ENCODE peak calls at places on chromosomes 16 and 17, in ten cellular contexts. I, E, U, A, R, N, P, Y, V and Z are unnamed samples.

GRCh38 chr17:45759761-45760160 is 24.4 kb upstream of the CRHR1 start:
- DNase-seq in I (no peak), E (no peak), U (no peak), A (no peak), R (no peak), N (no peak), P (no peak), Y (no peak), V (no peak), Z (no peak)

GRCh38 chr16:24748242-24748641 is 18.8 kb downstream of the TNRC6A start:
- DNase-seq in I (no peak), E (no peak), U (peak), A (peak), R (no peak), N (no peak), P (no peak), Y (no peak), V (peak), Z (no peak)

GRCh38 chr16:14310519-14310991 is 239.4 kb downstream of the MRTFB start:
- DNase-seq in I (no peak), E (no peak), U (no peak), A (no peak), R (no peak), N (peak), P (no peak), Y (no peak), V (peak), Z (no peak)

GRCh38 chr16:23014592-23014991 is 134.7 kb downstream of the USP31 start:
- DNase-seq in I (no peak), E (no peak), U (no peak), A (no peak), R (no peak), N (no peak), P (no peak), Y (no peak), V (peak), Z (no peak)

GRCh38 chr17:4199818-4200402 is 56.9 kb downstream of the CYB5D2 start:
- DNase-seq in I (peak), E (no peak), U (no peak), A (no peak), R (no peak), N (peak), P (no peak), Y (peak), V (peak), Z (no peak)

GRCh38 chr17:61536417-61536955 is 54.5 kb downstream of the NACA2 start:
- DNase-seq in I (no peak), E (no peak), U (no peak), A (no peak), R (no peak), N (no peak), P (no peak), Y (no peak), V (peak), Z (no peak)

GRCh38 chr17:19753049-19753444 is 4.9 kb upstream of the ALDH3A1 start:
- DNase-seq in I (peak), E (no peak), U (peak), A (peak), R (peak), N (no peak), P (no peak), Y (no peak), V (peak), Z (peak)

GRCh38 chr16:77211880-77212735 is 12.9 kb downstream of the SYCE1L start:
- DNase-seq in I (peak), E (peak), U (no peak), A (peak), R (peak), N (peak), P (no peak), Y (peak), V (no peak), Z (no peak)

GRCh38 chr17:68195667-68196393 is 52.0 kb upstream of the AMZ2 start:
- DNase-seq in I (no peak), E (no peak), U (no peak), A (no peak), R (peak), N (peak), P (no peak), Y (no peak), V (no peak), Z (no peak)

GRCh38 chr17:44219126-44219635 is 294 bp downstream of the UBTF start:
- DNase-seq in I (peak), E (peak), U (no peak), A (peak), R (no peak), N (peak), P (peak), Y (no peak), V (peak), Z (no peak)

GRCh38 chr17:71338396-71338795 is 782.4 kb upstream of the SOX9 start:
- DNase-seq in I (no peak), E (no peak), U (no peak), A (no peak), R (no peak), N (no peak), P (no peak), Y (no peak), V (peak), Z (peak)

GRCh38 chr16:12901597-12902436 is at the start of gene SHISA9:
- DNase-seq in I (no peak), E (no peak), U (no peak), A (no peak), R (no peak), N (peak), P (no peak), Y (peak), V (no peak), Z (no peak)

GRCh38 chr16:48434653-48435318 is 49.6 kb upstream of the SIAH1 start:
- DNase-seq in I (no peak), E (no peak), U (peak), A (no peak), R (no peak), N (no peak), P (no peak), Y (no peak), V (peak), Z (no peak)

GRCh38 chr17:73592079-73592415 is 52.2 kb downstream of the SDK2 start:
- DNase-seq in I (no peak), E (no peak), U (no peak), A (no peak), R (no peak), N (no peak), P (no peak), Y (no peak), V (no peak), Z (no peak)

GRCh38 chr17:50516980-50517379 is 8.7 kb downstream of the MYCBPAP start:
- DNase-seq in I (no peak), E (no peak), U (no peak), A (no peak), R (no peak), N (no peak), P (no peak), Y (no peak), V (no peak), Z (no peak)

GRCh38 chr16:9072806-9073341 is 18.6 kb upstream of the HAPSTR1 start:
- DNase-seq in I (no peak), E (no peak), U (peak), A (no peak), R (no peak), N (no peak), P (no peak), Y (no peak), V (peak), Z (no peak)

GRCh38 chr17:4988168-4988567 is 693 bp upstream of the CAMTA2 start:
- DNase-seq in I (no peak), E (no peak), U (no peak), A (no peak), R (no peak), N (no peak), P (no peak), Y (no peak), V (no peak), Z (no peak)

GRCh38 chr17:76078859-76079576 is at the start of gene ZACN:
- DNase-seq in I (no peak), E (no peak), U (no peak), A (no peak), R (no peak), N (no peak), P (no peak), Y (no peak), V (no peak), Z (no peak)

GRCh38 chr16:85783441-85783840 is 15.9 kb downstream of the EMC8 start:
- DNase-seq in I (no peak), E (no peak), U (no peak), A (no peak), R (no peak), N (no peak), P (no peak), Y (no peak), V (no peak), Z (no peak)

GRCh38 chr16:53745126-53745525 is 41.2 kb downstream of the FTO start:
- DNase-seq in I (no peak), E (no peak), U (no peak), A (no peak), R (no peak), N (no peak), P (no peak), Y (no peak), V (no peak), Z (no peak)

GRCh38 chr16:86240716-86241363 is 269.5 kb upstream of the FOXF1 start:
- DNase-seq in I (peak), E (no peak), U (no peak), A (no peak), R (no peak), N (no peak), P (no peak), Y (no peak), V (no peak), Z (no peak)

GRCh38 chr17:51951737-51952136 is 206.8 kb downstream of the CA10 start:
- DNase-seq in I (no peak), E (no peak), U (no peak), A (no peak), R (no peak), N (no peak), P (no peak), Y (no peak), V (no peak), Z (no peak)

GRCh38 chr17:1649844-1650409 is at the start of gene RILP:
- DNase-seq in I (peak), E (peak), U (no peak), A (peak), R (peak), N (peak), P (peak), Y (no peak), V (no peak), Z (no peak)

GRCh38 chr17:68399638-68400403 is 57.5 kb downstream of the WIPI1 start:
- DNase-seq in I (peak), E (no peak), U (no peak), A (no peak), R (no peak), N (peak), P (no peak), Y (no peak), V (peak), Z (peak)

GRCh38 chr16:7013990-7014389 is 318.7 kb upstream of the RBFOX1 start:
- DNase-seq in I (no peak), E (no peak), U (no peak), A (no peak), R (no peak), N (no peak), P (no peak), Y (no peak), V (peak), Z (no peak)

GRCh38 chr17:47615766-47616424 is 33.8 kb upstream of the KPNB1 start:
- DNase-seq in I (no peak), E (no peak), U (no peak), A (no peak), R (no peak), N (no peak), P (no peak), Y (no peak), V (peak), Z (no peak)

GRCh38 chr17:42055496-42055895 is 5.1 kb upstream of the C17orf113 start:
- DNase-seq in I (no peak), E (no peak), U (no peak), A (no peak), R (no peak), N (peak), P (no peak), Y (no peak), V (peak), Z (no peak)

GRCh38 chr17:6138761-6139446 is 68.7 kb downstream of the WSCD1 start:
- DNase-seq in I (no peak), E (no peak), U (no peak), A (no peak), R (no peak), N (peak), P (no peak), Y (no peak), V (no peak), Z (no peak)

GRCh38 chr17:82049106-82049505 is 2.5 kb downstream of the RFNG start:
- DNase-seq in I (no peak), E (no peak), U (no peak), A (no peak), R (no peak), N (no peak), P (no peak), Y (no peak), V (no peak), Z (no peak)

GRCh38 chr17:82050761-82051641 is 610 bp downstream of the RFNG start:
- DNase-seq in I (no peak), E (no peak), U (no peak), A (no peak), R (no peak), N (peak), P (no peak), Y (no peak), V (no peak), Z (no peak)

GRCh38 chr17:82049521-82049971 is 2.1 kb downstream of the RFNG start:
- DNase-seq in I (no peak), E (no peak), U (no peak), A (no peak), R (peak), N (no peak), P (no peak), Y (no peak), V (no peak), Z (no peak)

GRCh38 chr17:82048571-82048971 is 3.0 kb downstream of the RFNG start:
- DNase-seq in I (no peak), E (no peak), U (no peak), A (no peak), R (peak), N (no peak), P (no peak), Y (no peak), V (no peak), Z (no peak)

GRCh38 chr17:82050152-82050760 is 1.4 kb downstream of the RFNG start:
- DNase-seq in I (no peak), E (no peak), U (no peak), A (no peak), R (peak), N (no peak), P (no peak), Y (no peak), V (no peak), Z (no peak)
- TF ChIP-seq CTCF in I (no peak), E (no peak), U (no peak), A (no peak), R (no peak), N (no peak), P (no peak), Y (no peak), V (no peak), Z (no peak)

DNA sequence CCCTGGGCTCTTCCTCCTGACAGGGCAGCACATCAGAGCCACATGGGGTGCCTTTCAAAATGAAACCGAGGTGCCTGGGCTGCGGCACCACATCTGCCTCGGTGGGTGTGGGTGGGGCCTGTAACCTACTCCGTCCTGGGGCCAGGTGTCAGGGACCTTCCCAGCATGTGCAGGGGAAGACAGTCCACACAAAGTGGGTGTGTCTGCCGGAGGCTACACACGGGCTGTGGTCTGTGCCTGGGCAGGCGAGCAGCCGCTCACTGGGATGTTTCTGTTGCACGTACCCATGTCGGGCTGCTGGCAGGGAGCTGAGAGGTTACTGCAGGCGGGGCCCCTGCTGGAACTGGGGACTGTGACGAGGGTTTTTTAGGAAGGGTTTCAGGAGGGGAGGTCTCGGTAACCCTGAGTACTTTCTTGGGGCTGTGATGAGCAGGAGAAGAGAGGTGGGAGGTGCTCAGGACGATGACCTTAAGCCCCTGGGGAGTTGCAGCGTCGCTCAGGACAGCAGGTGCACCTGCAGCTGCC is 351.2 kb downstream of the SEC14L1 start:
- DNase-seq in I (no peak), E (no peak), U (no peak), A (no peak), R (no peak), N (peak), P (peak), Y (no peak), V (no peak), Z (no peak)
- TF ChIP-seq CTCF in I (no peak), E (no peak), U (no peak), A (no peak), R (no peak), N (no peak), P (no peak), Y (no peak), V (no peak), Z (no peak)

GRCh38 chr16:28974007-28974436 is 556 bp upstream of the SPNS1 start:
- DNase-seq in I (no peak), E (peak), U (peak), A (no peak), R (peak), N (peak), P (no peak), Y (peak), V (peak), Z (peak)
- TF ChIP-seq CTCF in I (no peak), E (peak), U (peak), A (peak), R (peak), N (peak), P (peak), Y (peak), V (peak), Z (peak)

DNA sequence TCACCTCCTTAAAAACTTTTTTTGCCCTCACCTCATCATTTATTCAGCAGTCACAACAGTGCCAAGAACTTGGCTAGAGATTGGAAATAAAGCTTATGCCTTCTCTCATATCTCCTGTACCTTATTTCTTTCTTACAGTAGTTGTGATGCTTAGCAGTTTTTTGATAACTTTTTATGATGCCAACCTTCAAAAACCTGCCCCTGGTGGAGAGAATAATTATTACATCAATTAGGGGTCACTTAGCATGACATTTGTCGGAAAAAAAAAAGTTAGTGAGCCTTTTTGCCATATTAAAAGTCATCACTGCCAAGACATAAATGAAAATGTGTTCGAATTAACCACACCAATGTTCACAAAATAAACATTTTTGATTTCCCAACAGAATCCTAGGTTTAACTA is 296.6 kb downstream of the WWOX start:
- DNase-seq in I (no peak), E (no peak), U (no peak), A (no peak), R (no peak), N (no peak), P (no peak), Y (no peak), V (no peak), Z (no peak)
- TF ChIP-seq CTCF in I (no peak), E (peak), U (peak), A (no peak), R (peak), N (peak), P (no peak), Y (peak), V (no peak), Z (no peak)

GRCh38 chr16:58348986-58349385 is 43.3 kb upstream of the GINS3 start:
- DNase-seq in I (no peak), E (no peak), U (no peak), A (no peak), R (no peak), N (no peak), P (no peak), Y (no peak), V (no peak), Z (no peak)

GRCh38 chr16:58346831-58347371 is 45.4 kb upstream of the GINS3 start:
- DNase-seq in I (no peak), E (no peak), U (no peak), A (no peak), R (no peak), N (no peak), P (no peak), Y (no peak), V (no peak), Z (no peak)

DNA sequence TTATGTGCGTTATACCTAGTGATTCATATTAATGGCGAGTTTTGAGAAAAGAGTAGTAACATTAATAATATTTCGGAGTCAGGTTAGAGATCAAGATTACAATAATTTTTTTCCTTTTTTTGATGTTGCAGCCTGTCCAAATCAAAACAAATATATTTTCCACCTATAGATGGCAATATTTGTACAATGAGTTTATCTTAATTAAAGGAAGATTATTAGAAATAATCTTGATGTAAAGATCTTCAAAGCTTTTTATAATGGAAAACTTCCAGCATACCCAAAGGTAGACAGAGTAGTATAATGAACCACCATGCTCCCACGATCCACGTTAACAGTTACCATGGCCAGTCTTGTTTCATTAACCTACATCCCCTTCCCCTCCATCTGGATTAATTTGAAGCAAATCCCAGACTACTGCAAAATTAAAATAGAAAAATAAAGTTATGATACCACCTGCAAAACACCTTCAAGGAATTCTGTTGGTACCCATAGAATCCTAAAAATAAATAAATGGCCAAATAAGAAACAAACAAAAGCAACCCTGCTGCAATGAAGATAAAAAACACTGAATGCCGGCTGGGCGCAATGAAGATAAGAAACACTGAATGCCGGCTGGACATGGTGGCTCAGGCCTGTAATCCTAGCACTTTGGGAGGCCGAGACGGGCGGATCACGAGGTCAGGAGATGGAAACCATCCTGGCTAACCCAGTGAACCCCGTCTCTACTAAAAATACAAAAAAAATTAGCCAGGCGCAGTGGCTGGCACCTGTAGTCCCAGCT is 46.5 kb upstream of the GINS3 start:
- DNase-seq in I (no peak), E (no peak), U (no peak), A (no peak), R (no peak), N (no peak), P (no peak), Y (no peak), V (no peak), Z (no peak)
- TF ChIP-seq CTCF in I (no peak), E (no peak), U (no peak), A (no peak), R (no peak), N (peak), P (no peak), Y (peak), V (peak), Z (peak)

DNA sequence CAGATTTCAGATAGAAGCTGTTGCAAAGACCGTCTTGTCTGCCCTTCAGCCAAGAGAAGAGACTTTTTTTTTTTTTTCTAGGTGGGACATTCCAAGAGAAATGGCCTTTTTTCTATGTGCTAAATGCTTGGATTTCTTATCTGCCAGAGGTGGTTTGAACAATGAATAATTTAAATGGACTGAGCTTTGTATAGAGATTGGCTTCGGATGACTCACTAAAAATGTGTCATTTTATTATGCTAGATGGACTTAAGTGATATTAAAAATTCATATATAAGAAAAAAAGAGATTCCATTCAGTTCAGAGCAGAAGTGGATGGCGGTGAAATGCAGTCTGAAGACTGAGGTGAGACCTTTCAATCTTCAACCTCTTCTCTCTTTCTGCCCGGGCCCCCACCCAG is 58.4 kb downstream of the MEAK7 start:
- DNase-seq in I (peak), E (no peak), U (no peak), A (no peak), R (no peak), N (no peak), P (no peak), Y (no peak), V (peak), Z (no peak)
- TF ChIP-seq CTCF in I (no peak), E (no peak), U (no peak), A (no peak), R (no peak), N (no peak), P (no peak), Y (no peak), V (no peak), Z (no peak)

GRCh38 chr16:1815461-1815860 is 11.2 kb downstream of the HAGH start:
- DNase-seq in I (no peak), E (no peak), U (no peak), A (no peak), R (no peak), N (no peak), P (peak), Y (no peak), V (no peak), Z (no peak)
- TF ChIP-seq CTCF in I (no peak), E (no peak), U (no peak), A (no peak), R (no peak), N (no peak), P (no peak), Y (no peak), V (no peak), Z (no peak)